ENCODE peak calls at places on chromosomes 2 and 18, in eight cellular contexts. R, U, D, C, M, N, G and O are unnamed samples.

GRCh38 chr2:9652898-9653479 is 22.2 kb upstream of the YWHAQ start:
- DNase-seq in R (no peak), U (no peak), D (no peak), C (no peak), M (no peak), N (no peak), G (no peak), O (no peak)

GRCh38 chr18:3115430-3116025 is 102.6 kb upstream of the LPIN2 start:
- DNase-seq in R (no peak), U (no peak), D (no peak), C (no peak), M (no peak), N (no peak), G (no peak), O (no peak)

GRCh38 chr2:60612028-60612427 is 58.6 kb upstream of the BCL11A start:
- DNase-seq in R (no peak), U (no peak), D (no peak), C (no peak), M (no peak), N (no peak), G (no peak), O (no peak)

GRCh38 chr18:6557052-6557451 is 142.3 kb upstream of the L3MBTL4 start:
- DNase-seq in R (no peak), U (no peak), D (no peak), C (no peak), M (no peak), N (no peak), G (peak; percentile 83), O (no peak)

GRCh38 chr2:40240067-40240466 is 211.8 kb downstream of the SLC8A1 start:
- DNase-seq in R (peak; percentile 98), U (peak; percentile 61), D (no peak), C (no peak), M (no peak), N (peak; percentile 99), G (no peak), O (no peak)

GRCh38 chr18:74819433-74820059 is 221.9 kb downstream of the ZNF407 start:
- DNase-seq in R (no peak), U (no peak), D (no peak), C (no peak), M (no peak), N (peak; percentile 34), G (peak; percentile 88), O (no peak)

GRCh38 chr2:62287895-62288589 is 92.1 kb downstream of the B3GNT2 start:
- DNase-seq in R (peak; percentile 53), U (peak; percentile 77), D (no peak), C (no peak), M (peak; percentile 57), N (peak; percentile 67), G (no peak), O (no peak)

GRCh38 chr2:3443083-3443482 is 63.6 kb downstream of the TRAPPC12 start:
- DNase-seq in R (no peak), U (no peak), D (no peak), C (no peak), M (no peak), N (no peak), G (no peak), O (no peak)

GRCh38 chr2:151543898-151544297 is 134.2 kb downstream of the RIF1 start:
- DNase-seq in R (no peak), U (no peak), D (no peak), C (no peak), M (no peak), N (no peak), G (no peak), O (no peak)

GRCh38 chr2:64599469-64599868 is 54.2 kb downstream of the SERTAD2 start:
- DNase-seq in R (no peak), U (peak; percentile 48), D (no peak), C (no peak), M (no peak), N (no peak), G (no peak), O (no peak)

GRCh38 chr18:21894619-21895367 is 154.2 kb downstream of the MIB1 start:
- DNase-seq in R (no peak), U (no peak), D (no peak), C (no peak), M (no peak), N (peak; percentile 65), G (no peak), O (no peak)

GRCh38 chr2:182950546-182950945 is 84.1 kb upstream of the FRZB start:
- DNase-seq in R (no peak), U (no peak), D (no peak), C (no peak), M (no peak), N (no peak), G (no peak), O (no peak)

GRCh38 chr2:54457326-54458023 is 1.3 kb downstream of the SPTBN1 start:
- DNase-seq in R (no peak), U (no peak), D (no peak), C (peak; percentile 81), M (no peak), N (no peak), G (peak; percentile 69), O (peak; percentile 14)

GRCh38 chr18:74139888-74140287 is 7.7 kb downstream of the FBXO15 start:
- DNase-seq in R (peak; percentile 83), U (no peak), D (no peak), C (no peak), M (no peak), N (peak; percentile 68), G (no peak), O (no peak)

GRCh38 chr2:211380041-211380440 is 823.6 kb downstream of the CPS1 start:
- DNase-seq in R (no peak), U (no peak), D (no peak), C (no peak), M (no peak), N (no peak), G (no peak), O (no peak)

GRCh38 chr2:197001921-197002320 is 75.4 kb upstream of the PGAP1 start:
- DNase-seq in R (no peak), U (no peak), D (no peak), C (no peak), M (no peak), N (no peak), G (no peak), O (no peak)

GRCh38 chr2:30653847-30654246 is 153.4 kb downstream of the CAPN13 start:
- DNase-seq in R (peak; percentile 85), U (no peak), D (no peak), C (no peak), M (no peak), N (peak; percentile 40), G (no peak), O (no peak)

DNA sequence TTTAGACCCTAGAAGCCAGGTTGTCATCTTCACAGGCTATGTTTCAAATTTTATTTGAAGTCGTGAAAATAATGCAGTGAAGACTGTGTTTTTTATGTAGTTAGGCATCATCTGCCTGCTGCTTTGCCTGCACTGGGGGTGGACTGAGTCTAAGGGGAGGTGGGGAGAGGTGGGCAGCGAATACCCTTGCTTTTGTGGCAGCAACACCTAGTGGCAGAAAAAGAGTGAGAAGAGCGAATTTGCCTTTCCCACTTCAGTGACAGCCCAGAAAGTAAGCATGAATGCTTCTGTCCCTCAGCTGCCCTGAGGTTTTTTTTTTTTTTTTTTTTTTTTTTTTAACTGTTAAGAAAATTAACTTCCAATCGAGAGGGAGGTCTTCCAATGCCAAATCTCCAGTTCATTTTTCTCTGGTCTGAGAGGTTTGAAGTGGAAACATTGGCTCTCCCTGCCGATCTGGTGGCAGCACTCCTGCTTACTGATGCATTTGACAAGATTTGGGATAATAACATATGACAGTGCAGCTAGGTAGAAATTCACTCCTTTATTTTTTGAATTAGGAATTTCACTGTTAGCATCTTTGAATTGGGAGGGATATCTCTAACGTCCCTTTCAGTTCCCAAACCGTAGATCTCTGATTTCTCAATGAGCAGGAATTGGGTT is 60.3 kb upstream of the LYPD6B start:
- DNase-seq in R (no peak), U (no peak), D (no peak), C (no peak), M (no peak), N (no peak), G (peak; percentile 45), O (no peak)
- TF ChIP-seq CTCF in R (no peak), U (no peak), D (no peak), C (no peak), M (no peak), N (no peak), G (peak; percentile 47), O (peak; percentile 33)

DNA sequence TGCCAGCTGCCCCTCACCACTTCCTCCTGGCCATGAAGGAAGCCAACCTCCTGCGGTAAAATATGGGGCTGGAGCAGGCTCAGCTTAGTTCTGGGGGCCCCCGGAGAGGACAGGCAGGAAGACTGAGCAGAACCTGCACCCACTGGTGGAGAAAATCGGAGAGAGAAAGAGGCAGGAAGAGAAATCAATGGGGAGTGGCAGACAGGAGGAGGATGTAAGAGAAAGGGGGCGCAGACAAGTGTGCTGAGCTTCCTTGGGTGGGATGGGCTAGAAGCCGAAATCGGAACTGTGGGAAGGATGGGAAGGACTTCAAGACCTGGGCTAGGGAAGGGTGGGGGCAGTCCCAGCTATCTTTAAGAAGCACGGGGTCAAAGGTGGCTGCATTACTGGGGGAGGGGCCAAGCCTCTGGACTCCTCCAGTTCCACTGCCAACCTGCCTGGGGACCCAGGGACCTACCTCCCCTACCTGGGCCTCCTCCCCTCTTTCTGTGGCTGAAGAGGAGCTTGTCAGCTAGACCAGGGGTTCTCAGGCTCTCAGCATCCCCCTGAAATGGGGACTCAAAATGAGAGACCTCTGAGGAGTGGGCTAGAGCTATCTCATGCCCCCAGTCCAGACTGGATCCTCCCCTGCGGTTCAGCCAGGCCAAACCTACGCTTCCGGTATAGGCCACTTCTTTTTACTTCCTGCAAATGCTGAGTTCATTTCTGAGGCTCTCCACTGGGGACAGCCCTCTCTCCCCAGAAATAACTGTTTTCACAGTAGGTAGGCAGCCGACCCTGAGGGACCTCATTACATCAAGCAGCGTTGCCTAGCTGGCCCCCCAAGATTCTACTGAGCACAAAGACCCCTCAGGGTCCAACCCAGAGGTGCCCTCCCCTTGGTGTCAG is 33.6 kb upstream of the B3GNT7 start:
- DNase-seq in R (no peak), U (peak; percentile 10), D (no peak), C (no peak), M (no peak), N (no peak), G (no peak), O (no peak)
- TF ChIP-seq CTCF in R (peak; percentile 22), U (no peak), D (no peak), C (peak; percentile 32), M (no peak), N (no peak), G (no peak), O (no peak)

GRCh38 chr18:10230072-10230471 is 224.4 kb upstream of the APCDD1 start:
- DNase-seq in R (peak; percentile 91), U (no peak), D (peak; percentile 44), C (no peak), M (no peak), N (peak; percentile 88), G (no peak), O (no peak)
- TF ChIP-seq CTCF in R (peak; percentile 66), U (no peak), D (peak; percentile 15), C (no peak), M (no peak), N (peak; percentile 29), G (no peak), O (no peak)

DNA sequence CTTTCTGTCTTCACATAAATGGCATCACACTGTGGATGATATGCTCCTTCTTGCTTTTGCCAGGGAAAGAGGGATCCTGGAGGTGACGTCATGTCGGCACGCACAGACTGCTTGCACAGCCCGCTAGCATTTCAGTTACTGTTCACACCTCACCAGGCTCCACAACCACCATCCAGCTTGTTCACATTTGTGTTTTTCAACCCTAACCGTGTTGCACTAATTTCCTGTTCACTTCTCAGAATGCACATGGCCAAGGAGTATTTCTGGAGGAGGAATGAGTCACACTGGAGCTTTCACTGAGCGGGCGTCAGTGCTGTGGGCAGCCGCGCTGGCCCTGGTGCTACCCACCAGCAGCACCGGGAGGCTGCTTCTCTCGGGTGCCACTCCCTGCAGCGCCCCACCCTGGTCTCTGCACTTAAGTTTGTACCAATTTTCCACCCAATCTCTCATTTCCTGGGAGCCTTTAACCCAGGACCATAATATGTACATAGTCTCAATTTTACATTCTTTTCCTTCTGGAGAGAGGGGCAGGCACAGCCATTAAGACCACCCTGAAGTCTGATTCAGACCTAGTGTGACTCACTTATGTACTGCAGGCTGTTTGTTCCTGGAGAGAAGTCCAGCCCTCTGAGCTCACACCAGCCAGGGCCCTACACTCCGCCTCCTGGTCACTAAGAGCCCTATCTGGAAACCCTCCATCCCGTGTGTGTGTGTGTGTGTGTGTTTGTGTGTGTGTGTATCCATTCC is 65.1 kb downstream of the MBP start:
- DNase-seq in R (peak; percentile 97), U (peak; percentile 63), D (peak; percentile 75), C (peak; percentile 89), M (peak; percentile 56), N (peak; percentile 96), G (no peak), O (no peak)
- TF ChIP-seq CTCF in R (peak; percentile 47), U (no peak), D (peak; percentile 15), C (no peak), M (no peak), N (peak; percentile 26), G (no peak), O (no peak)